ENCODE peak calls at places on chromosomes 12 and 14, in seven cellular contexts. I is stimulated activated naive CD8-positive, alpha-beta T cell treated with anti-CD3 and anti-CD28 coated beads, Interleukin-15, amount 100 ng/mL, for 72 hours; P is substantia nigra; R is GM13977; D is small intestine; Q is tibial nerve; T is astrocyte of the spinal cord. J is an unnamed sample.

GRCh38 chr12:100987552-100988277 is 193.1 kb downstream of the ANO4 start:
- DNase-seq in I (no peak), P (no peak), R (peak; percentile 50), Q (no peak), D (peak; percentile 25), T (peak; percentile 54), J (peak; percentile 61)

GRCh38 chr14:74636424-74637183 is 24.6 kb upstream of the LTBP2 start:
- DNase-seq in I (no peak), Q (no peak), P (no peak), T (no peak), D (no peak), R (no peak), J (no peak)

GRCh38 chr14:99333214-99333613 is 61.2 kb upstream of the BCL11B start:
- DNase-seq in Q (no peak), P (no peak), I (no peak), D (no peak), R (no peak), T (no peak), J (no peak)

GRCh38 chr14:28488658-28489057 is 277.9 kb upstream of the FOXG1 start:
- DNase-seq in P (no peak), I (no peak), Q (no peak), D (no peak), T (no peak), R (no peak), J (no peak)

GRCh38 chr14:79670811-79671210 is 540.5 kb downstream of the DIO2 start:
- DNase-seq in R (no peak), Q (no peak), D (no peak), T (no peak), P (no peak), I (no peak), J (no peak)

GRCh38 chr12:63056649-63057048 is 94.4 kb downstream of the AVPR1A start:
- DNase-seq in I (no peak), D (no peak), T (no peak), R (no peak), Q (no peak), P (no peak), J (no peak)

GRCh38 chr14:68405959-68406358 is 386.9 kb downstream of the ZFP36L1 start:
- DNase-seq in Q (no peak), R (no peak), D (no peak), I (no peak), P (no peak), T (no peak), J (no peak)

GRCh38 chr12:65313704-65314317 is 35.3 kb downstream of the MSRB3 start:
- DNase-seq in R (no peak), I (no peak), T (peak; percentile 62), P (no peak), D (peak; percentile 30), Q (no peak), J (no peak)

GRCh38 chr12:25925064-25925463 is 33.4 kb upstream of the RASSF8 start:
- DNase-seq in D (no peak), I (no peak), T (no peak), R (no peak), P (no peak), Q (no peak), J (no peak)

GRCh38 chr12:112985655-112986290 is 7.5 kb downstream of the OAS2 start:
- DNase-seq in R (no peak), T (no peak), D (no peak), Q (no peak), P (no peak), I (no peak), J (no peak)

GRCh38 chr12:80268924-80269749 is 169.8 kb downstream of the OTOGL start:
- DNase-seq in P (no peak), I (no peak), R (no peak), T (peak; percentile 88), Q (no peak), D (no peak), J (no peak)

GRCh38 chr12:48602192-48602989 is 32.5 kb upstream of the LALBA start:
- DNase-seq in D (no peak), R (no peak), I (no peak), Q (no peak), P (no peak), T (no peak), J (no peak)

GRCh38 chr14:72686101-72686500 is 207.8 kb downstream of the DPF3 start:
- DNase-seq in P (no peak), Q (no peak), T (no peak), D (no peak), R (no peak), I (no peak), J (no peak)

GRCh38 chr12:50099302-50100008 is 4.4 kb upstream of the GPD1 start:
- DNase-seq in I (no peak), P (no peak), R (no peak), T (peak; percentile 23), D (no peak), Q (no peak), J (no peak)

GRCh38 chr12:1843641-1844005 is 23.3 kb downstream of the LRTM2 start:
- DNase-seq in Q (no peak), R (no peak), P (no peak), D (no peak), I (no peak), T (no peak), J (no peak)

GRCh38 chr12:115437061-115437567 is 753.1 kb upstream of the TBX3 start:
- DNase-seq in Q (no peak), T (no peak), P (no peak), I (no peak), D (no peak), R (no peak), J (no peak)

GRCh38 chr14:28896337-28896736 is 129.8 kb downstream of the FOXG1 start:
- DNase-seq in I (no peak), D (no peak), Q (no peak), P (no peak), R (no peak), T (no peak), J (no peak)

GRCh38 chr14:59075503-59075902 is 113.0 kb upstream of the DAAM1 start:
- DNase-seq in Q (no peak), T (no peak), P (no peak), R (no peak), D (peak; percentile 66), I (no peak), J (no peak)

GRCh38 chr12:106709068-106709511 is 65.4 kb upstream of the RIC8B start:
- DNase-seq in Q (no peak), T (no peak), R (no peak), P (no peak), D (no peak), I (no peak), J (no peak)

GRCh38 chr12:80713419-80713818 is 3.3 kb upstream of the MYF5 start:
- DNase-seq in I (no peak), Q (no peak), R (no peak), T (no peak), P (no peak), D (no peak), J (no peak)

GRCh38 chr12:72230589-72230988 is 41.6 kb upstream of the TRHDE start:
- DNase-seq in I (no peak), P (no peak), Q (no peak), T (peak; percentile 46), D (no peak), R (no peak), J (no peak)

J was measured in GM20000.